ENCODE peak calls at places on chromosomes 7 and 10, in four cellular contexts. W, T, G and R are unnamed samples.

GRCh38 chr10:131011936-131012640 is 299.4 kb downstream of the TCERG1L start:
- DNase-seq in T (no peak), G (no peak), W (no peak), R (no peak)

GRCh38 chr7:115707684-115708341 is 322.8 kb downstream of the TFEC start:
- DNase-seq in G (no peak), W (no peak), T (no peak), R (no peak)

GRCh38 chr7:84176716-84177115 is 17.9 kb downstream of the SEMA3A start:
- DNase-seq in T (no peak), G (peak), W (peak), R (no peak)

GRCh38 chr7:79403451-79403850 is 50.0 kb downstream of the MAGI2 start:
- DNase-seq in G (no peak), W (no peak), T (no peak), R (no peak)

GRCh38 chr10:69952069-69952800 is 100.4 kb upstream of the MACROH2A2 start:
- DNase-seq in T (peak), G (no peak), W (no peak), R (no peak)

GRCh38 chr10:86659721-86660438 is 5.5 kb downstream of the OPN4 start:
- DNase-seq in T (peak), G (no peak), W (no peak), R (no peak)

GRCh38 chr7:85483205-85483604 is 296.3 kb upstream of the SEMA3D start:
- DNase-seq in G (peak), T (no peak), W (peak), R (peak)

GRCh38 chr7:127253289-127254162 is 785 bp upstream of the GRM8 start:
- DNase-seq in T (peak), W (peak), G (no peak), R (no peak)

GRCh38 chr10:71267508-71268240 is 51.4 kb upstream of the SLC29A3 start:
- DNase-seq in W (no peak), T (no peak), G (no peak), R (no peak)

GRCh38 chr7:141675431-141676210 is 26.3 kb downstream of the DENND11 start:
- DNase-seq in G (no peak), T (no peak), W (no peak), R (no peak)

GRCh38 chr7:99734987-99735386 is at the start of gene CYP3A7:
- DNase-seq in T (no peak), W (peak), G (no peak), R (no peak)

GRCh38 chr7:132030161-132030568 is 473.7 kb upstream of the PODXL start:
- DNase-seq in T (no peak), G (no peak), W (no peak), R (no peak)

GRCh38 chr7:95684037-95684436 is 87.7 kb upstream of the PDK4 start:
- DNase-seq in G (no peak), T (no peak), W (peak), R (no peak)

GRCh38 chr10:34580643-34581042 is 234.5 kb downstream of the PARD3 start:
- DNase-seq in G (no peak), T (no peak), W (peak), R (peak)

GRCh38 chr10:32182476-32182875 is 126.3 kb upstream of the KIF5B start:
- DNase-seq in G (no peak), W (no peak), T (no peak), R (no peak)

GRCh38 chr7:42931447-42931833 is 534 bp downstream of the PSMA2 start:
- DNase-seq in W (peak), G (no peak), T (no peak), R (no peak)

GRCh38 chr7:100016209-100016901 is 959 bp downstream of the ZKSCAN1 start:
- DNase-seq in T (no peak), W (peak), G (no peak), R (no peak)

GRCh38 chr7:158400601-158401225 is 186.9 kb downstream of the PTPRN2 start:
- DNase-seq in G (no peak), T (no peak), W (no peak), R (no peak)

GRCh38 chr10:102117391-102118159 is 2.6 kb downstream of the LDB1 start:
- DNase-seq in G (no peak), T (no peak), W (peak), R (no peak)

GRCh38 chr10:116811691-116812090 is 37.6 kb upstream of the ENO4 start:
- DNase-seq in T (no peak), G (no peak), W (no peak), R (no peak)
- H3K4me3 ChIP-seq in T (no peak), G (no peak), W (no peak), R (no peak)

DNA sequence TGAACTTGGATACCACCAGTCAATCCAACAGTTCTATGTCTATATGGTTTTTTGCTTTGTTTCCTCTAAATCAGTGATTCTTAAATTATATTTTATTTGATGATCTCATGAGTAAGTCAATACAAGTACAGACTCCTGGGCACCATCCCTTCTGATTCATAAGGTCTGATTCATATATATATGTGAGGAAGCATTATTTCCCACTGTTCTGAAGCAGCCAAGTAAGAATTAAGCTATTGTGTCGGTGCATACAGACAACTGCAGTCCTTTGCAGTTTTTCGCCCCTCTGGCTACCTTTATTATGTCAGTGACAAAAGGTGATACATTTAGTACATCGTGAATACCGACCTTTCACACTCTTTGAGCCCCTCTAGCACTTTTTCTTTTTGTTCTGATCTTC is 1079.7 kb upstream of the C7orf33 start:
- DNase-seq in W (no peak), T (no peak), G (no peak), R (peak)
- H3K4me3 ChIP-seq in W (no peak), T (no peak), G (no peak), R (no peak)

DNA sequence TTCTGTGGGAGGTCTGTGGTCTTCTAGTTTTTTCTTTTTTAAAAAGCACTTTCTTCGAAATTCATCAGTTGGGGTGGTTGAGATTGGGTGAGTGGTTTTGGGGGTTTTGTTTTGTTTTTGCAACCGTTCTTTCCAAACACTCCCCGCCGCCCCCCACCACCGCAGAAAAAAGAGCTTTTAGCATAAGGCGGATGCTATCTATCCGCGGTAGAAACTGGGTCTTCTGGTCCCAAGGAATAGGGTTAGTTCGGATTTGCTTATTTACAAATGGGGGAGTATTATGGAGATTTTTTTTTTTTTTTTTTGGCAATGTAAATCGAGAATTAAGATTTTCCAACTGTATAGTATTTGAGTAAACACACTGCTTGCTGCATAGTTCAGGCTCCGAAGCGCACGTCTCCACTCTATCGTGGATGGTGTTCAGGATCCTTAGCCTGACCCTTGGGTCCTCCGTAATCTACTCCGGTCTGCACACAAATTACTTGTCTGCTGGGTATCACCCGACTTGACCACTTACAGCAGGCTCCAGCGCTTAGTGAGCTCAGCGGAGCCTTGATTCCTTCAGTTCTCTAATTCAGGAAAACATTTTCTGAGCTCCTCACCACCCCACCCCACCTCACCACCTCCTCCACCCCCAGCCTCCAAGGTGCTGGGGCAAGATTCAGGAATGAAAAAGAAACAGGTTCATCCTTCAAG is 757 bp upstream of the NRCAM start:
- DNase-seq in T (no peak), W (no peak), G (no peak), R (no peak)
- H3K4me3 ChIP-seq in T (peak), W (no peak), G (no peak), R (peak)

GRCh38 chr7:103124429-103124979 is 24.4 kb downstream of the NAPEPLD start:
- DNase-seq in T (no peak), W (no peak), G (no peak), R (no peak)
- H3K4me3 ChIP-seq in T (no peak), W (no peak), G (no peak), R (no peak)

GRCh38 chr10:44961931-44962750 is 2.5 kb downstream of the RASSF4 start:
- DNase-seq in W (no peak), G (no peak), T (no peak), R (no peak)
- H3K4me3 ChIP-seq in W (no peak), G (no peak), T (no peak), R (peak)

DNA sequence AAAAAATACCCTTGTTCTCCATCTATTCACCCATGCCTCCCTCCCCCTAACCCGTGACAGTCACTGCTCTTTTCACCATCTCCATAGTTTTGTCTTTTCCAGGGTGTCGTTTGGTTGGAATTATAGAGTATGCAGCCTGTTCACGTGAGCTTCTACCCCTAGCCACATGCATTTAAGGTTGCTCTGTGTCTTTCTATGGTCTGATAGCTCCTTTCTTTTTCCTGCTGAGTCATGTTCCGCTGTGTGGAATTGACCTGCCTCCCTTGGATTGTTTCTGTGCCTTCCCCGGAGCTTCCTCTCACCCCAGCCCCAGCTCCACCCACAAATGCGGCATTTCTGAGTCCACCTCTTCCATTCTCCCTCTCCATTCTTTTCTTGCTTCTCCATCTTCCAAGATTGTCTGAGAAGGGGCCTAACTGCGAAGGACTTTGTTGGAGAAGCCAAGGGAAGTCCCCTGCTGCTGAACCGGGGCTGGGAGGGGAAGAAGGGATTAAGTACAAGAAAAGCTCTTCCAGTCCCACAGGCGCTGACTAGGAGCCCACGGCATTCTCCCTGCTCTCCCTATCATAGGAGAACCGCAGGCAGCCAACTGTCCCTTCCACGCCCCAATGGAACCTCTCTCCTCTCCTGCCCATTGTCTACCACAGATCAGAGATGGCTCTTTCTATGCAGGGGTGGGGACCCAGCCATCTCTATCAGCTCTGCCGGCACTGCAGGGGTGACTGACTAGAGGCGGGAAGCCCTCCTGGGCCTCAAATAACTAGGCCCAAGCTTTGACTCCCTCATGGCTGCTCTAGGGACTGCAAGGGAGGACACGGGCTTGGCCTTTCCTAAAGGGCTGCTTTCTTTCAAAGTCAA is 87.5 kb upstream of the ANLN start:
- DNase-seq in W (no peak), T (no peak), G (no peak), R (no peak)
- H3K4me3 ChIP-seq in W (no peak), T (no peak), G (no peak), R (no peak)

GRCh38 chr10:116831086-116831485 is 18.2 kb upstream of the ENO4 start:
- DNase-seq in G (no peak), T (no peak), W (no peak), R (no peak)
- H3K4me3 ChIP-seq in G (no peak), T (no peak), W (no peak), R (no peak)

DNA sequence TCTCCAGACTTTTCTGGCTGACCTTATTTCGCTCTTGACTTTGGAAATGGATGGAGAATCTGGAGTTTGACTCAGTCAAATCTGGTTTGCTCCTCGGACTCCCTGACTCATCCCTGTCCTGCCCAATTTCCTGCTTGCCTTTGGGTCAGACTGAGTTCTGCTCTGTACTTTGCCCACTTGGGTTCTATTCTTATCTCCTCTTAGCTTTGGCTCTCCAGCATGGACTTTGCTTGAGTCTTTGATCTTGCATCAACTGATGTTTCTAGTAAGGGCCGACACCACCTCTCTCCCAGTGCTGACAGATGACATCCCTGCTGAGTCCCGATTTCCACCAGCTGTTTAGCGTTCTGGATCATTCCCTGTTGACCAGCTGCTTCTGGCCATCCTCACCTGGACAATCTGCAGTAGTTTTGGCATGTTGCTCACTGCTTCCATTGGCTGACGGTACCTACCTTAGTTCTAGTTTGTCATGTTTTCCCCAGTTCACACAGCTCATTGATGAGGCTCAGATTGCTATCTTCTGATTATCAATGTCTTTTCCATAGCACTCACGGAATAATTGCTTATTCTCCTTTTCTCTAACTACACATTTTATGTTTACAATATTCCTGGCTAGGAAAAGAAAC is 335.4 kb downstream of the SUGCT start:
- DNase-seq in T (peak), G (peak), W (peak), R (no peak)
- H3K4me3 ChIP-seq in T (no peak), G (peak), W (peak), R (no peak)

GRCh38 chr10:1050555-1050954 is 1.6 kb upstream of the IDI1 start:
- DNase-seq in G (no peak), T (peak), W (peak), R (no peak)
- H3K4me3 ChIP-seq in G (peak), T (peak), W (peak), R (peak)

GRCh38 chr10:122981066-122981464 is 864 bp downstream of the PSTK start:
- DNase-seq in G (peak), W (peak), T (no peak), R (peak)
- H3K4me3 ChIP-seq in G (peak), W (peak), T (peak), R (peak)